ENCODE peak calls at places on chromosomes 5 and 9, in five cellular contexts. Q is mucosa of descending colon; A is astrocyte; X is A549; O is CD8-positive, alpha-beta memory T cell. N is an unnamed sample. For H3K9me3 and H3K4me1, the result is how much of the 10 kb centered on the place peaks cover.

GRCh38 chr5:23506329-23507236 is 826 bp upstream of the PRDM9 start:
- DNase-seq in X (peak), A (no peak), O (no peak), Q (no peak), N (no peak)

GRCh38 chr5:132491368-132492364 is 1.1 kb upstream of the IRF1 start:
- DNase-seq in O (no peak), X (no peak), Q (peak), A (no peak), N (no peak)

GRCh38 chr9:113598883-113599282 is 135.4 kb downstream of the RGS3 start:
- DNase-seq in O (no peak), Q (no peak), A (no peak), X (no peak), N (no peak)

GRCh38 chr9:93091453-93092081 is 4.5 kb upstream of the CARD19 start:
- DNase-seq in Q (no peak), A (peak), X (peak), O (no peak), N (no peak)

GRCh38 chr5:38263983-38264382 is 5.6 kb downstream of the EGFLAM start:
- DNase-seq in A (no peak), X (no peak), Q (no peak), O (no peak), N (no peak)

GRCh38 chr5:155098433-155098832 is 84.9 kb downstream of the KIF4B start:
- DNase-seq in Q (no peak), X (peak), O (no peak), A (no peak), N (no peak)

GRCh38 chr9:137832830-137833590 is 44.6 kb upstream of the CACNA1B start:
- DNase-seq in X (no peak), O (no peak), Q (no peak), A (no peak), N (no peak)

GRCh38 chr9:94772654-94773303 is 46.3 kb downstream of the AOPEP start:
- DNase-seq in Q (no peak), X (no peak), O (no peak), A (peak), N (peak)

GRCh38 chr5:78899922-78900362 is 85.2 kb downstream of the ARSB start:
- DNase-seq in Q (peak), A (peak), O (no peak), X (peak), N (peak)

GRCh38 chr5:14210729-14211128 is 67.6 kb downstream of the TRIO start:
- DNase-seq in X (no peak), A (no peak), Q (no peak), O (no peak), N (no peak)

GRCh38 chr9:128911529-128912035 is 9.2 kb upstream of the PHYHD1 start:
- DNase-seq in Q (peak), X (peak), A (peak), O (no peak), N (no peak)

GRCh38 chr5:97297063-97297715 is 114.1 kb upstream of the RIOK2 start:
- DNase-seq in O (no peak), X (peak), Q (peak), A (peak), N (peak)

GRCh38 chr9:32783168-32783891 is at the start of gene TMEM215:
- DNase-seq in Q (no peak), O (no peak), A (no peak), X (no peak), N (no peak)

GRCh38 chr9:130417602-130418001 is 27.2 kb upstream of the ASS1 start:
- DNase-seq in Q (no peak), A (no peak), X (peak), O (no peak), N (no peak)

GRCh38 chr5:74641778-74642542 is 1.4 kb upstream of the ENC1 start:
- DNase-seq in Q (peak), A (peak), O (no peak), X (peak), N (no peak)

GRCh38 chr5:95296291-95296690 is 11.4 kb upstream of the MCTP1 start:
- DNase-seq in X (no peak), Q (no peak), A (no peak), O (no peak), N (no peak)

GRCh38 chr9:109315889-109316640 is 4.8 kb downstream of the EPB41L4B start:
- DNase-seq in O (no peak), X (peak), Q (peak), A (peak), N (no peak)

GRCh38 chr9:134947265-134947955 is 29.7 kb upstream of the FCN1 start:
- DNase-seq in O (no peak), X (no peak), A (no peak), Q (no peak), N (no peak)

GRCh38 chr9:125532412-125532811 is 174.6 kb downstream of the MAPKAP1 start:
- DNase-seq in O (no peak), X (no peak), A (peak), Q (no peak), N (no peak)

GRCh38 chr5:174044451-174044850 is 1.1 kb upstream of the NSG2 start:
- DNase-seq in X (no peak), Q (no peak), A (no peak), O (no peak), N (no peak)

GRCh38 chr5:76601470-76601869 is 21.7 kb downstream of the F2RL2 start:
- DNase-seq in O (no peak), Q (peak), X (peak), A (peak), N (peak)

GRCh38 chr9:120883608-120883996 is 6.6 kb upstream of the PHF19 start:
- DNase-seq in O (no peak), X (no peak), Q (no peak), A (no peak), N (no peak)

GRCh38 chr9:13444696-13445095 is 165.2 kb upstream of the MPDZ start:
- DNase-seq in Q (no peak), A (no peak), O (no peak), X (no peak), N (no peak)

GRCh38 chr9:13446261-13446660 is 166.8 kb upstream of the MPDZ start:
- DNase-seq in A (no peak), Q (no peak), O (no peak), X (no peak), N (no peak)

GRCh38 chr9:13444272-13444608 is 164.7 kb upstream of the MPDZ start:
- DNase-seq in A (no peak), Q (no peak), O (no peak), X (no peak), N (no peak)

GRCh38 chr9:13443380-13444271 is 164.1 kb upstream of the MPDZ start:
- DNase-seq in X (no peak), O (no peak), A (no peak), Q (no peak), N (peak)

DNA sequence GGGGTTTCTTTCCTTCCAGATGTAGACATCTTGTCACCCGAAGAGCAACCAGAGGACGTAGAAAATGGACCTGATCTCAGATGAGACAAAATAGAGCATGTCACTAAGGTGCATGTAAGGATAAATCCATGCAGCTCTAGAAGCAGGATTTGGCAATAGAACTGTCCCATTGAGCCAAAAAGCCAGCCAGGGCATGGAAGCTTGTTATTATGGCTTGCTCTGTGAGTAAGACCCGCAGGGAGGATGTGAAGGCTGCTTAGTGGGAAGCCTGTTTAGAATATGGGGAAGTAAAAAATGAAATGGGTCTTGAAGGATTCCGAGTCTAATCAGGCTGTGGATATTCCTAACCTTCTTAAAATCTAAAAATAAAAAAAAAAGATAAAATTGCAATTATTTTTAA is 165.6 kb upstream of the MPDZ start:
- DNase-seq in X (no peak), O (no peak), Q (no peak), A (no peak), N (no peak)
- H3K4me3 ChIP-seq in X (no peak), O (no peak), Q (no peak), A (no peak), N (no peak)

GRCh38 chr5:3010301-3010952 is 258.9 kb upstream of the IRX2 start:
- DNase-seq in O (no peak), X (no peak), A (no peak), Q (no peak), N (no peak)
- H3K9me3 ChIP-seq in O (under half), X (under half), A (under half), Q (under half), N (under half)

GRCh38 chr5:111932207-111932606 is 175.2 kb upstream of the NREP start:
- DNase-seq in Q (no peak), X (no peak), A (peak), O (no peak), N (no peak)
- H3K4me1 ChIP-seq in Q (under half), X (under half), A (under half), O (under half), N (under half)

DNA sequence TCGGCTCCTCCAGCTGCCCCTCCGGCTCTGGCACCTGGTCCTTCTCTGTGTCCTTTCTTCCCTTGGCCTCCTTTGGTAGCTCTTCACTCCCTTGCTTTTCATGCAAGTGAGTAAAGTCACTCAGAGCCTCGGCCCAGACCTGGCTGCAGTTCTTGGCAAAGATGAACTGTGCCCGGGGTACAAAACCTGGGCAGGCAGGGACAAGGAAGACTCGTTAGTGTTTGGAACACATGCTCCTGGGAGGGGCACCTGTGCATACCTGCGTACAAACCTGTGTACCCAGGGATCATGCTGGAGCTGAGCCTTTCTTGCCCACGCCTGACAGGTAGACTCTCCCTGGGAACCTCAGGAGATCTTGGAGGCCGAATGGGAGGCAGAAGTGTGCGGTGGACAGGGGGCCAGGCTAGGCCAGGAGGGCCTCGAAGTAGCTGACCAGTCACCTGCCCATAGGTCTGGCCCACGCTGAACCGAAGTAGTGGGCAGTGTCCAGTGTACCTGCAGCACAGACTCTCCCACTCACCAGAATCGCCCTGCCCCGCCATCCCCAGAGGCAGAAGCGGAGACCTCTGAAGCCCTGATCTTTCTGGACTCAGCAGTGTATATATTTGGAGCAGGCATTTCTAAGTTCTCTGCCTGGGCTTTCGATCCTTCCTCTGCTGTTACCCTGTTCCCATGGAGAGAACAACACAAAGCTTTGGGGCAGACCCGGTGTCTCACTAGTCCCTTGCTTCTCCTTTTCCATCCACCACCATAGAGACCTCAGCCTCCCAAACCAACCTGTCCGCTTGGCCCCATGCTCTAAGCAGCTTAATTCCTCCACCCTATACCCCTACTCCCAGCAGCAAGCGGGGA is 41.9 kb upstream of the TESK1 start:
- DNase-seq in X (no peak), Q (no peak), O (no peak), A (no peak), N (no peak)
- H3K4me3 ChIP-seq in X (no peak), Q (no peak), O (no peak), A (no peak), N (no peak)

GRCh38 chr5:180251887-180252286 is 40.0 kb downstream of the MAPK9 start:
- DNase-seq in Q (no peak), X (no peak), A (no peak), O (no peak), N (no peak)
- H3K9me3 ChIP-seq in Q (half or more), X (half or more), A (half or more), O (under half), N (under half)

DNA sequence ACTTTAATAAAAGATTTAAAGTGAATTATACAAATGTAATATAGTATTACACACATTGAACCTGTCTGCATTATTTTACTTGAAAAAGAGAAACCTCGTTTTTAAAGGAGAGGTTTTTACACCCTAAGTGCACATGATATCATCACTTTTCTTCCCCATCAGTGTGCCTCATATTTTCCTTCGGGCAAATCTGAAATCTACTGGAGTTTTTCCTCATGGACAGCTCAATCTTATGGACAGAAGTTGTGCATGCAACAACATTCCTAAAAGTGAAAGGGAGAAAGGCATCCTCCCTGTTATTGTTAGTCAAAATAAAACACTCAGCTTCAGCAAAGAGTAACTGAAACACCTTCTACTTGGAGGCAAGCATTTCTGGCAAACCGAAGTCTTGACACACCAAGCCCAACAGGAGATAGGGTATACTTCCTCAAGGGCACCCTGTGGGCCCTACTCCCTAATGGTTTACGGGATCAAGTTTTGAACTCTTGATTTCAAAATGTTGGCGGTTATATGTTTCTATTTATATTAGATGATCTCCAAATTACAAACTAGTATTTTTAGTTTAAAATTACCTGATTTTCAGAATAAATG is 217.9 kb downstream of the BNC2 start:
- DNase-seq in O (no peak), Q (no peak), X (no peak), A (no peak), N (no peak)
- H3K4me1 ChIP-seq in O (under half), Q (under half), X (under half), A (under half), N (under half)

GRCh38 chr5:124738751-124739559 is 7.5 kb downstream of the ZNF608 start:
- DNase-seq in O (no peak), X (no peak), Q (no peak), A (no peak), N (peak)

GRCh38 chr5:124737651-124738050 is 8.8 kb downstream of the ZNF608 start:
- DNase-seq in X (no peak), O (no peak), A (no peak), Q (no peak), N (peak)

GRCh38 chr5:124741711-124742496 is 4.5 kb downstream of the ZNF608 start:
- DNase-seq in A (peak), Q (peak), O (no peak), X (no peak), N (peak)

GRCh38 chr5:124740991-124741583 is 5.4 kb downstream of the ZNF608 start:
- DNase-seq in A (peak), X (no peak), O (no peak), Q (no peak), N (peak)

DNA sequence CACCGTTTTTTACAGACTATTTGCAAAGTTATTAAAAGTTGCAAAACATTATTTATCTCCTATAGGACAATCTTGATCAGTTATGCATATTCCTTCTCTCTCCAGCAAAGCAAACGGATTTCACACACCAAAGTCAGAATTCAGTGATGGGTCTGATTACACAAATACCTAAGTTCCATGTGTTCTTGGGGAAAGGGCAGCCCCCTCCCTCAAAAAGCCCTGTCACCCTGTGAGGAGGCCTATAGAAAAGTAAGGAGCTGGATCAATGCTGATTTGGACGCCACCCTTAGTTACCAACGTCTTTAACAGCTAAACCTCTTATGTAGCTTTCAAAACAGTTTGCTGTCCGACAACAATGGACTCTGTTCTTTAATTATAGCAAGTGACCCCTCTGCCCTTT is 6.4 kb downstream of the ZNF608 start:
- DNase-seq in X (no peak), O (no peak), Q (no peak), A (no peak), N (peak)
- H3K4me3 ChIP-seq in X (no peak), O (no peak), Q (no peak), A (no peak), N (no peak)